ENCODE peak calls at places on chromosomes 3 and 15, in seven cellular contexts. One of them, this sample, is unnamed.

GRCh38 chr3:124800511-124801374 is 70.5 kb downstream of the UMPS start:
- DNase-seq in mesendoderm: no peak
- DNase-seq in trophoblast cell: no peak
- DNase-seq in mesenchymal stem cell: peak
- DNase-seq in H9: no peak
- DNase-seq in IMR-90: peak
- DNase-seq in H1: no peak
- DNase-seq in this sample: no peak

GRCh38 chr3:127172211-127172610 is 20.7 kb upstream of the PRR23E start:
- DNase-seq in H9: peak
- DNase-seq in mesendoderm: no peak
- DNase-seq in mesenchymal stem cell: no peak
- DNase-seq in IMR-90: no peak
- DNase-seq in H1: peak
- DNase-seq in trophoblast cell: no peak
- DNase-seq in this sample: no peak

GRCh38 chr3:110932515-110933095 is 139.0 kb upstream of the NECTIN3 start:
- DNase-seq in mesendoderm: peak
- DNase-seq in mesenchymal stem cell: no peak
- DNase-seq in H1: no peak
- DNase-seq in IMR-90: peak
- DNase-seq in H9: no peak
- DNase-seq in trophoblast cell: no peak
- DNase-seq in this sample: no peak

GRCh38 chr3:132870596-132870995 is 148.4 kb upstream of the NPHP3 start:
- DNase-seq in mesenchymal stem cell: no peak
- DNase-seq in H9: no peak
- DNase-seq in IMR-90: no peak
- DNase-seq in trophoblast cell: no peak
- DNase-seq in H1: no peak
- DNase-seq in mesendoderm: no peak
- DNase-seq in this sample: peak

GRCh38 chr3:12158387-12159226 is at the start of gene TIMP4:
- DNase-seq in mesendoderm: peak
- DNase-seq in H1: peak
- DNase-seq in trophoblast cell: peak
- DNase-seq in IMR-90: peak
- DNase-seq in H9: peak
- DNase-seq in mesenchymal stem cell: peak
- DNase-seq in this sample: peak

GRCh38 chr15:34014556-34014955 is 24.4 kb downstream of the AVEN start:
- DNase-seq in trophoblast cell: no peak
- DNase-seq in H9: no peak
- DNase-seq in mesendoderm: no peak
- DNase-seq in mesenchymal stem cell: no peak
- DNase-seq in H1: no peak
- DNase-seq in IMR-90: peak
- DNase-seq in this sample: no peak

GRCh38 chr3:16301490-16301889 is 36.5 kb downstream of the OXNAD1 start:
- DNase-seq in mesenchymal stem cell: no peak
- DNase-seq in mesendoderm: no peak
- DNase-seq in IMR-90: no peak
- DNase-seq in H1: no peak
- DNase-seq in H9: no peak
- DNase-seq in trophoblast cell: no peak
- DNase-seq in this sample: no peak

GRCh38 chr15:61951949-61952348 is 108.3 kb downstream of the VPS13C start:
- DNase-seq in mesendoderm: no peak
- DNase-seq in trophoblast cell: no peak
- DNase-seq in H9: no peak
- DNase-seq in H1: no peak
- DNase-seq in IMR-90: peak
- DNase-seq in mesenchymal stem cell: peak
- DNase-seq in this sample: no peak

GRCh38 chr3:150150633-150151032 is 179.9 kb upstream of the PFN2 start:
- DNase-seq in IMR-90: peak
- DNase-seq in H1: no peak
- DNase-seq in mesendoderm: no peak
- DNase-seq in mesenchymal stem cell: peak
- DNase-seq in trophoblast cell: no peak
- DNase-seq in H9: no peak
- DNase-seq in this sample: no peak

GRCh38 chr3:11128682-11129632 is 25.3 kb upstream of the HRH1 start:
- DNase-seq in H1: no peak
- DNase-seq in IMR-90: no peak
- DNase-seq in mesendoderm: no peak
- DNase-seq in H9: no peak
- DNase-seq in trophoblast cell: no peak
- DNase-seq in mesenchymal stem cell: no peak
- DNase-seq in this sample: no peak

GRCh38 chr15:79837846-79838245 is 59.0 kb downstream of the MTHFS start:
- DNase-seq in mesendoderm: no peak
- DNase-seq in IMR-90: no peak
- DNase-seq in mesenchymal stem cell: no peak
- DNase-seq in H1: no peak
- DNase-seq in trophoblast cell: no peak
- DNase-seq in H9: no peak
- DNase-seq in this sample: no peak

GRCh38 chr3:25834346-25834745 is 44.5 kb downstream of the OXSM start:
- DNase-seq in H1: no peak
- DNase-seq in mesenchymal stem cell: no peak
- DNase-seq in H9: no peak
- DNase-seq in mesendoderm: no peak
- DNase-seq in IMR-90: no peak
- DNase-seq in trophoblast cell: no peak
- DNase-seq in this sample: no peak

GRCh38 chr3:178131801-178132200 is 404.4 kb upstream of the KCNMB2 start:
- DNase-seq in IMR-90: peak
- DNase-seq in H9: no peak
- DNase-seq in mesenchymal stem cell: peak
- DNase-seq in mesendoderm: no peak
- DNase-seq in trophoblast cell: peak
- DNase-seq in H1: no peak
- DNase-seq in this sample: no peak

GRCh38 chr15:100733088-100733487 is 130.7 kb downstream of the ASB7 start:
- DNase-seq in H1: peak
- DNase-seq in H9: no peak
- DNase-seq in mesendoderm: peak
- DNase-seq in trophoblast cell: peak
- DNase-seq in mesenchymal stem cell: peak
- DNase-seq in IMR-90: peak
- DNase-seq in this sample: no peak

GRCh38 chr3:126349071-126349470 is 8.1 kb downstream of the KLF15 start:
- DNase-seq in H1: no peak
- DNase-seq in trophoblast cell: no peak
- DNase-seq in H9: no peak
- DNase-seq in mesendoderm: no peak
- DNase-seq in IMR-90: no peak
- DNase-seq in mesenchymal stem cell: no peak
- DNase-seq in this sample: no peak

GRCh38 chr15:94119215-94119815 is 112.0 kb upstream of the MCTP2 start:
- DNase-seq in trophoblast cell: peak
- DNase-seq in IMR-90: no peak
- DNase-seq in mesendoderm: peak
- DNase-seq in H1: no peak
- DNase-seq in mesenchymal stem cell: no peak
- DNase-seq in H9: no peak
- DNase-seq in this sample: no peak

GRCh38 chr3:114877378-114878118 is 269.5 kb downstream of the ZBTB20 start:
- DNase-seq in mesenchymal stem cell: no peak
- DNase-seq in trophoblast cell: no peak
- DNase-seq in IMR-90: peak
- DNase-seq in H9: no peak
- DNase-seq in H1: no peak
- DNase-seq in mesendoderm: no peak
- DNase-seq in this sample: no peak

GRCh38 chr15:42494998-42495360 is 455 bp upstream of the SNAP23 start:
- DNase-seq in IMR-90: peak
- DNase-seq in H9: no peak
- DNase-seq in mesendoderm: peak
- DNase-seq in mesenchymal stem cell: peak
- DNase-seq in trophoblast cell: peak
- DNase-seq in H1: no peak
- DNase-seq in this sample: peak

GRCh38 chr15:61697796-61698195 is 362.5 kb downstream of the VPS13C start:
- DNase-seq in H1: no peak
- DNase-seq in H9: no peak
- DNase-seq in trophoblast cell: no peak
- DNase-seq in mesendoderm: no peak
- DNase-seq in IMR-90: no peak
- DNase-seq in mesenchymal stem cell: no peak
- DNase-seq in this sample: no peak

GRCh38 chr15:38471974-38472373 is 18.0 kb downstream of the FAM98B start:
- DNase-seq in mesenchymal stem cell: peak
- DNase-seq in IMR-90: peak
- DNase-seq in trophoblast cell: peak
- DNase-seq in H9: no peak
- DNase-seq in H1: no peak
- DNase-seq in mesendoderm: no peak
- DNase-seq in this sample: no peak

GRCh38 chr15:57541805-57542504 is 49.7 kb upstream of the MYZAP start:
- DNase-seq in mesendoderm: peak
- DNase-seq in H9: peak
- DNase-seq in trophoblast cell: peak
- DNase-seq in IMR-90: peak
- DNase-seq in mesenchymal stem cell: peak
- DNase-seq in H1: peak
- DNase-seq in this sample: peak

GRCh38 chr15:60379466-60380274 is 18.1 kb downstream of the ANXA2 start:
- DNase-seq in trophoblast cell: peak
- DNase-seq in H9: no peak
- DNase-seq in mesendoderm: peak
- DNase-seq in H1: no peak
- DNase-seq in IMR-90: peak
- DNase-seq in mesenchymal stem cell: peak
- DNase-seq in this sample: no peak

GRCh38 chr15:80179025-80179759 is 26.4 kb downstream of the FAH start:
- DNase-seq in IMR-90: peak
- DNase-seq in H1: no peak
- DNase-seq in trophoblast cell: no peak
- DNase-seq in mesendoderm: no peak
- DNase-seq in mesenchymal stem cell: peak
- DNase-seq in H9: no peak
- DNase-seq in this sample: no peak

GRCh38 chr3:170038434-170039110 is 777 bp downstream of the GPR160 start:
- DNase-seq in IMR-90: no peak
- DNase-seq in H9: peak
- DNase-seq in H1: peak
- DNase-seq in mesendoderm: peak
- DNase-seq in trophoblast cell: peak
- DNase-seq in mesenchymal stem cell: peak
- DNase-seq in this sample: no peak

GRCh38 chr3:148605551-148605950 is 92.2 kb upstream of the AGTR1 start:
- DNase-seq in mesendoderm: no peak
- DNase-seq in H1: no peak
- DNase-seq in mesenchymal stem cell: no peak
- DNase-seq in IMR-90: no peak
- DNase-seq in trophoblast cell: no peak
- DNase-seq in H9: no peak
- DNase-seq in this sample: no peak

GRCh38 chr3:148601766-148602685 is 95.7 kb upstream of the AGTR1 start:
- DNase-seq in H9: no peak
- DNase-seq in mesendoderm: no peak
- DNase-seq in H1: no peak
- DNase-seq in mesenchymal stem cell: peak
- DNase-seq in IMR-90: peak
- DNase-seq in trophoblast cell: peak
- DNase-seq in this sample: no peak

GRCh38 chr3:148604270-148605085 is 93.2 kb upstream of the AGTR1 start:
- DNase-seq in H9: no peak
- DNase-seq in IMR-90: peak
- DNase-seq in mesendoderm: no peak
- DNase-seq in mesenchymal stem cell: no peak
- DNase-seq in trophoblast cell: peak
- DNase-seq in H1: no peak
- DNase-seq in this sample: no peak

GRCh38 chr3:148612278-148612677 is 85.4 kb upstream of the AGTR1 start:
- DNase-seq in trophoblast cell: no peak
- DNase-seq in mesendoderm: no peak
- DNase-seq in mesenchymal stem cell: no peak
- DNase-seq in IMR-90: no peak
- DNase-seq in H1: no peak
- DNase-seq in H9: no peak
- DNase-seq in this sample: no peak

GRCh38 chr3:148606979-148607378 is 90.7 kb upstream of the AGTR1 start:
- DNase-seq in mesenchymal stem cell: no peak
- DNase-seq in IMR-90: peak
- DNase-seq in trophoblast cell: peak
- DNase-seq in H9: no peak
- DNase-seq in mesendoderm: peak
- DNase-seq in H1: no peak
- DNase-seq in this sample: no peak
- H2AK5ac ChIP-seq in mesenchymal stem cell: no peak
- H2AK5ac ChIP-seq in IMR-90: no peak
- H2AK5ac ChIP-seq in trophoblast cell: no peak
- H2AK5ac ChIP-seq in H9: no peak
- H2AK5ac ChIP-seq in mesendoderm: no peak
- H2AK5ac ChIP-seq in H1: no peak
- H2AK5ac ChIP-seq in this sample: no peak

GRCh38 chr15:48810414-48811324 is at the start of gene CEP152:
- DNase-seq in H1: peak
- DNase-seq in mesenchymal stem cell: peak
- DNase-seq in H9: peak
- DNase-seq in IMR-90: peak
- DNase-seq in mesendoderm: peak
- DNase-seq in trophoblast cell: peak
- DNase-seq in this sample: peak
- H2AK5ac ChIP-seq in H1: no peak
- H2AK5ac ChIP-seq in mesenchymal stem cell: no peak
- H2AK5ac ChIP-seq in H9: no peak
- H2AK5ac ChIP-seq in IMR-90: no peak
- H2AK5ac ChIP-seq in mesendoderm: no peak
- H2AK5ac ChIP-seq in trophoblast cell: no peak
- H2AK5ac ChIP-seq in this sample: peak

GRCh38 chr3:122620399-122620798 is 42.9 kb downstream of the PARP15 start:
- DNase-seq in mesendoderm: no peak
- DNase-seq in H1: no peak
- DNase-seq in IMR-90: no peak
- DNase-seq in mesenchymal stem cell: no peak
- DNase-seq in H9: no peak
- DNase-seq in trophoblast cell: no peak
- DNase-seq in this sample: no peak
- H2AK5ac ChIP-seq in mesendoderm: no peak
- H2AK5ac ChIP-seq in H1: no peak
- H2AK5ac ChIP-seq in IMR-90: no peak
- H2AK5ac ChIP-seq in mesenchymal stem cell: no peak
- H2AK5ac ChIP-seq in H9: no peak
- H2AK5ac ChIP-seq in trophoblast cell: no peak
- H2AK5ac ChIP-seq in this sample: no peak

DNA sequence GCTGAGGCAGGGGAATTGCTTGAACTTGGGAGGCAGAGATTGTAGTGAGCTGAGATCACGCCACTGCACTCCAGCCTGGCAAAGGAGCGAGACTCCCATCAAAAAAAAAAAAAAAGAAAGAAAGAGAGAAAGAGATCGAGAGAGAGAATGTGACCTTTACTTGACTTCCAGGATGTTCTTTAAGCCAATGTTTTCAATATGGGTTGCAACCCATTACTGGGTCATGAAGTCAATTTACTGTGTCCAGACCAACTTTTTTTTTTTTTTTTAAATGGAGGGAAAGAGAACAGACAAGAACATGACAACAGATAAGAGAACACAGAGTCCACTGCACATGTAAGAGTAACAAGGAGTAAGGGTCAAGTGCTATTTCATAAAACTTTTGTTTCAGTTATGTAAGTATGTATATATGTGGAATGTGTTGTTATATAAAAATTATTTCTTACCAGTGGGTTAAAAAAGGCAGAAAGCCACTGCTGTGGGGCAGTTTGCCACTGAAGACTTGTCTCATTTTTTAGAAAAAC is 29.9 kb downstream of the RAB8B start:
- DNase-seq in H9: no peak
- DNase-seq in IMR-90: no peak
- DNase-seq in H1: no peak
- DNase-seq in trophoblast cell: no peak
- DNase-seq in mesenchymal stem cell: no peak
- DNase-seq in mesendoderm: no peak
- DNase-seq in this sample: no peak
- H2AK5ac ChIP-seq in H9: no peak
- H2AK5ac ChIP-seq in IMR-90: peak
- H2AK5ac ChIP-seq in H1: no peak
- H2AK5ac ChIP-seq in trophoblast cell: no peak
- H2AK5ac ChIP-seq in mesenchymal stem cell: no peak
- H2AK5ac ChIP-seq in mesendoderm: no peak
- H2AK5ac ChIP-seq in this sample: no peak

This sample was measured in neuronal stem cell.